ENCODE peak calls at places on chromosomes 7 and 10, in nine cellular contexts. One of them, this sample, is unnamed.

GRCh38 chr10:29908977-29909376 is 150.4 kb downstream of the JCAD start:
- DNase-seq in GM23248: no peak
- DNase-seq in HCT116: no peak
- DNase-seq in neural progenitor cell: no peak
- DNase-seq in PC-3: no peak
- DNase-seq in OCI-LY7: no peak
- DNase-seq in GM23338: no peak
- DNase-seq in hepatocyte: peak
- DNase-seq in MM.1S: no peak
- DNase-seq in this sample: no peak

GRCh38 chr10:72065439-72066025 is 22.8 kb downstream of the SPOCK2 start:
- DNase-seq in GM23248: peak
- DNase-seq in HCT116: no peak
- DNase-seq in neural progenitor cell: no peak
- DNase-seq in PC-3: no peak
- DNase-seq in OCI-LY7: no peak
- DNase-seq in GM23338: no peak
- DNase-seq in hepatocyte: no peak
- DNase-seq in MM.1S: no peak
- DNase-seq in this sample: no peak

GRCh38 chr10:49053998-49054692 is 61.2 kb downstream of the VSTM4 start:
- DNase-seq in GM23248: no peak
- DNase-seq in HCT116: no peak
- DNase-seq in neural progenitor cell: no peak
- DNase-seq in PC-3: no peak
- DNase-seq in OCI-LY7: no peak
- DNase-seq in GM23338: no peak
- DNase-seq in hepatocyte: no peak
- DNase-seq in MM.1S: no peak
- DNase-seq in this sample: no peak

GRCh38 chr7:55155351-55156117 is 136.7 kb downstream of the EGFR start:
- DNase-seq in GM23248: no peak
- DNase-seq in HCT116: no peak
- DNase-seq in neural progenitor cell: no peak
- DNase-seq in PC-3: no peak
- DNase-seq in OCI-LY7: peak
- DNase-seq in GM23338: no peak
- DNase-seq in hepatocyte: no peak
- DNase-seq in MM.1S: no peak
- DNase-seq in this sample: no peak

GRCh38 chr7:81887691-81888090 is 117.8 kb upstream of the HGF start:
- DNase-seq in GM23248: no peak
- DNase-seq in HCT116: no peak
- DNase-seq in neural progenitor cell: no peak
- DNase-seq in PC-3: no peak
- DNase-seq in OCI-LY7: no peak
- DNase-seq in GM23338: no peak
- DNase-seq in hepatocyte: no peak
- DNase-seq in MM.1S: peak
- DNase-seq in this sample: no peak

GRCh38 chr7:110595694-110596093 is 495.2 kb upstream of the LRRN3 start:
- DNase-seq in GM23248: no peak
- DNase-seq in HCT116: no peak
- DNase-seq in neural progenitor cell: peak
- DNase-seq in PC-3: no peak
- DNase-seq in OCI-LY7: no peak
- DNase-seq in GM23338: no peak
- DNase-seq in hepatocyte: no peak
- DNase-seq in MM.1S: peak
- DNase-seq in this sample: no peak

GRCh38 chr10:119006451-119007210 is 22.9 kb upstream of the NANOS1 start:
- DNase-seq in GM23248: peak
- DNase-seq in HCT116: no peak
- DNase-seq in neural progenitor cell: no peak
- DNase-seq in PC-3: peak
- DNase-seq in OCI-LY7: no peak
- DNase-seq in GM23338: no peak
- DNase-seq in hepatocyte: peak
- DNase-seq in MM.1S: no peak
- DNase-seq in this sample: peak

GRCh38 chr7:110922906-110923305 is 168.0 kb upstream of the LRRN3 start:
- DNase-seq in GM23248: peak
- DNase-seq in HCT116: no peak
- DNase-seq in neural progenitor cell: no peak
- DNase-seq in PC-3: peak
- DNase-seq in OCI-LY7: no peak
- DNase-seq in GM23338: no peak
- DNase-seq in hepatocyte: no peak
- DNase-seq in MM.1S: no peak
- DNase-seq in this sample: no peak

GRCh38 chr10:132397671-132398565 is 918 bp downstream of the PWWP2B start:
- DNase-seq in GM23248: peak
- DNase-seq in HCT116: no peak
- DNase-seq in neural progenitor cell: peak
- DNase-seq in PC-3: peak
- DNase-seq in OCI-LY7: peak
- DNase-seq in GM23338: peak
- DNase-seq in hepatocyte: peak
- DNase-seq in MM.1S: peak
- DNase-seq in this sample: peak

GRCh38 chr10:11551915-11552602 is 59.4 kb downstream of the USP6NL start:
- DNase-seq in GM23248: peak
- DNase-seq in HCT116: peak
- DNase-seq in neural progenitor cell: no peak
- DNase-seq in PC-3: peak
- DNase-seq in OCI-LY7: no peak
- DNase-seq in GM23338: no peak
- DNase-seq in hepatocyte: peak
- DNase-seq in MM.1S: no peak
- DNase-seq in this sample: no peak

GRCh38 chr7:148620749-148621372 is 30.3 kb downstream of the C7orf33 start:
- DNase-seq in GM23248: no peak
- DNase-seq in HCT116: peak
- DNase-seq in neural progenitor cell: no peak
- DNase-seq in PC-3: peak
- DNase-seq in OCI-LY7: no peak
- DNase-seq in GM23338: no peak
- DNase-seq in hepatocyte: peak
- DNase-seq in MM.1S: no peak
- DNase-seq in this sample: no peak

GRCh38 chr7:121369462-121369861 is 26.6 kb downstream of the FAM3C start:
- DNase-seq in GM23248: peak
- DNase-seq in HCT116: no peak
- DNase-seq in neural progenitor cell: no peak
- DNase-seq in PC-3: peak
- DNase-seq in OCI-LY7: no peak
- DNase-seq in GM23338: no peak
- DNase-seq in hepatocyte: peak
- DNase-seq in MM.1S: peak
- DNase-seq in this sample: no peak

GRCh38 chr10:22821501-22821900 is 106.4 kb upstream of the ARMC3 start:
- DNase-seq in GM23248: peak
- DNase-seq in HCT116: no peak
- DNase-seq in neural progenitor cell: no peak
- DNase-seq in PC-3: peak
- DNase-seq in OCI-LY7: no peak
- DNase-seq in GM23338: no peak
- DNase-seq in hepatocyte: no peak
- DNase-seq in MM.1S: no peak
- DNase-seq in this sample: no peak

GRCh38 chr7:123625254-123625653 is 23.6 kb downstream of the ASB15 start:
- DNase-seq in GM23248: no peak
- DNase-seq in HCT116: no peak
- DNase-seq in neural progenitor cell: no peak
- DNase-seq in PC-3: no peak
- DNase-seq in OCI-LY7: no peak
- DNase-seq in GM23338: no peak
- DNase-seq in hepatocyte: no peak
- DNase-seq in MM.1S: no peak
- DNase-seq in this sample: no peak

GRCh38 chr7:113142385-113143119 is 24.2 kb upstream of the SMIM30 start:
- DNase-seq in GM23248: no peak
- DNase-seq in HCT116: no peak
- DNase-seq in neural progenitor cell: no peak
- DNase-seq in PC-3: no peak
- DNase-seq in OCI-LY7: peak
- DNase-seq in GM23338: no peak
- DNase-seq in hepatocyte: no peak
- DNase-seq in MM.1S: peak
- DNase-seq in this sample: no peak

GRCh38 chr10:119342017-119342734 is 134.8 kb downstream of the GRK5 start:
- DNase-seq in GM23248: peak
- DNase-seq in HCT116: no peak
- DNase-seq in neural progenitor cell: no peak
- DNase-seq in PC-3: no peak
- DNase-seq in OCI-LY7: no peak
- DNase-seq in GM23338: no peak
- DNase-seq in hepatocyte: no peak
- DNase-seq in MM.1S: no peak
- DNase-seq in this sample: no peak

GRCh38 chr10:79189853-79190435 is 121.2 kb downstream of the ZMIZ1 start:
- DNase-seq in GM23248: peak
- DNase-seq in HCT116: no peak
- DNase-seq in neural progenitor cell: no peak
- DNase-seq in PC-3: peak
- DNase-seq in OCI-LY7: no peak
- DNase-seq in GM23338: no peak
- DNase-seq in hepatocyte: no peak
- DNase-seq in MM.1S: no peak
- DNase-seq in this sample: no peak

GRCh38 chr7:30163231-30163894 is 28.6 kb downstream of the MTURN start:
- DNase-seq in GM23248: no peak
- DNase-seq in HCT116: no peak
- DNase-seq in neural progenitor cell: no peak
- DNase-seq in PC-3: no peak
- DNase-seq in OCI-LY7: peak
- DNase-seq in GM23338: no peak
- DNase-seq in hepatocyte: no peak
- DNase-seq in MM.1S: peak
- DNase-seq in this sample: no peak

GRCh38 chr7:105682331-105683070 is 101.2 kb upstream of the EFCAB10 start:
- DNase-seq in GM23248: peak
- DNase-seq in HCT116: no peak
- DNase-seq in neural progenitor cell: no peak
- DNase-seq in PC-3: peak
- DNase-seq in OCI-LY7: no peak
- DNase-seq in GM23338: no peak
- DNase-seq in hepatocyte: no peak
- DNase-seq in MM.1S: no peak
- DNase-seq in this sample: no peak

GRCh38 chr10:119947325-119947724 is 54.8 kb downstream of the SEC23IP start:
- DNase-seq in GM23248: peak
- DNase-seq in HCT116: no peak
- DNase-seq in neural progenitor cell: no peak
- DNase-seq in PC-3: no peak
- DNase-seq in OCI-LY7: no peak
- DNase-seq in GM23338: no peak
- DNase-seq in hepatocyte: no peak
- DNase-seq in MM.1S: no peak
- DNase-seq in this sample: peak

GRCh38 chr10:124249812-124250432 is 156.5 kb upstream of the CHST15 start:
- DNase-seq in GM23248: no peak
- DNase-seq in HCT116: peak
- DNase-seq in neural progenitor cell: peak
- DNase-seq in PC-3: peak
- DNase-seq in OCI-LY7: peak
- DNase-seq in GM23338: peak
- DNase-seq in hepatocyte: no peak
- DNase-seq in MM.1S: no peak
- DNase-seq in this sample: no peak

GRCh38 chr7:130102588-130102987 is 32.3 kb downstream of the KLHDC10 start:
- DNase-seq in GM23248: no peak
- DNase-seq in HCT116: no peak
- DNase-seq in neural progenitor cell: no peak
- DNase-seq in PC-3: no peak
- DNase-seq in OCI-LY7: no peak
- DNase-seq in GM23338: no peak
- DNase-seq in hepatocyte: no peak
- DNase-seq in MM.1S: no peak
- DNase-seq in this sample: no peak

GRCh38 chr7:128672927-128673517 is 930 bp downstream of the GARIN1A start:
- DNase-seq in GM23248: peak
- DNase-seq in HCT116: peak
- DNase-seq in neural progenitor cell: peak
- DNase-seq in PC-3: no peak
- DNase-seq in OCI-LY7: peak
- DNase-seq in GM23338: peak
- DNase-seq in hepatocyte: peak
- DNase-seq in MM.1S: no peak
- DNase-seq in this sample: peak
- TF ChIP-seq EZH2phosphoT487 in GM23248: no peak
- TF ChIP-seq EZH2phosphoT487 in HCT116: no peak
- TF ChIP-seq EZH2phosphoT487 in neural progenitor cell: no peak
- TF ChIP-seq EZH2phosphoT487 in PC-3: no peak
- TF ChIP-seq EZH2phosphoT487 in OCI-LY7: no peak
- TF ChIP-seq EZH2phosphoT487 in GM23338: no peak
- TF ChIP-seq EZH2phosphoT487 in hepatocyte: no peak
- TF ChIP-seq EZH2phosphoT487 in MM.1S: no peak
- TF ChIP-seq EZH2phosphoT487 in this sample: no peak

DNA sequence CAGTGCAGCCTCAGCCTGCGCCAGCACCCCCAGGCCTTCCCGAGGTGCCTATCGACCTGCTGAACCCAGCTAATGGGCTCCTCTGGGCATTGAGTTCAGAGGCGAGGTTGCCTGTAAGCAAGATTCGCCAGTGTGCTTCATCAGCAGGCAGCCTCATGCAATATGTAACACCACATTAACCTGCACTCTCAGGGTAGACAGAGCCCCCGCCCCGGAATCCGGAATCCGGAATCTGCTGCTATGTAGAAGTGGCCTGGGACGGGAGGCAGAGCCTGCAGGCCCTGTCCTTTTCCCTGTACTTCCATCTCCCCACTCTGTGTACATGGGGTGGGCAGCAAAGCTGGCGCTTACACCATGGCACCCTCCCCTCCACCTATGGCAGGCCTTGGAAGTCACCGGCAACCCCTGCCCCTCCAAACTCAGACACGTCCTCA is 83.9 kb upstream of the RET start:
- DNase-seq in GM23248: no peak
- DNase-seq in HCT116: no peak
- DNase-seq in neural progenitor cell: no peak
- DNase-seq in PC-3: no peak
- DNase-seq in OCI-LY7: no peak
- DNase-seq in GM23338: no peak
- DNase-seq in hepatocyte: no peak
- DNase-seq in MM.1S: no peak
- DNase-seq in this sample: peak
- TF ChIP-seq EZH2phosphoT487 in GM23248: no peak
- TF ChIP-seq EZH2phosphoT487 in HCT116: no peak
- TF ChIP-seq EZH2phosphoT487 in neural progenitor cell: no peak
- TF ChIP-seq EZH2phosphoT487 in PC-3: no peak
- TF ChIP-seq EZH2phosphoT487 in OCI-LY7: no peak
- TF ChIP-seq EZH2phosphoT487 in GM23338: no peak
- TF ChIP-seq EZH2phosphoT487 in hepatocyte: no peak
- TF ChIP-seq EZH2phosphoT487 in MM.1S: no peak
- TF ChIP-seq EZH2phosphoT487 in this sample: no peak

GRCh38 chr7:100546868-100547800 is 8.1 kb downstream of the AGFG2 start:
- DNase-seq in GM23248: no peak
- DNase-seq in HCT116: no peak
- DNase-seq in neural progenitor cell: no peak
- DNase-seq in PC-3: no peak
- DNase-seq in OCI-LY7: no peak
- DNase-seq in GM23338: no peak
- DNase-seq in hepatocyte: no peak
- DNase-seq in MM.1S: no peak
- DNase-seq in this sample: no peak
- TF ChIP-seq EZH2phosphoT487 in GM23248: no peak
- TF ChIP-seq EZH2phosphoT487 in HCT116: no peak
- TF ChIP-seq EZH2phosphoT487 in neural progenitor cell: no peak
- TF ChIP-seq EZH2phosphoT487 in PC-3: no peak
- TF ChIP-seq EZH2phosphoT487 in OCI-LY7: no peak
- TF ChIP-seq EZH2phosphoT487 in GM23338: no peak
- TF ChIP-seq EZH2phosphoT487 in hepatocyte: no peak
- TF ChIP-seq EZH2phosphoT487 in MM.1S: no peak
- TF ChIP-seq EZH2phosphoT487 in this sample: no peak

GRCh38 chr10:98534046-98534445 is 87.3 kb upstream of the HPS1 start:
- DNase-seq in GM23248: peak
- DNase-seq in HCT116: no peak
- DNase-seq in neural progenitor cell: no peak
- DNase-seq in PC-3: peak
- DNase-seq in OCI-LY7: no peak
- DNase-seq in GM23338: no peak
- DNase-seq in hepatocyte: no peak
- DNase-seq in MM.1S: no peak
- DNase-seq in this sample: no peak
- TF ChIP-seq EZH2phosphoT487 in GM23248: no peak
- TF ChIP-seq EZH2phosphoT487 in HCT116: no peak
- TF ChIP-seq EZH2phosphoT487 in neural progenitor cell: no peak
- TF ChIP-seq EZH2phosphoT487 in PC-3: no peak
- TF ChIP-seq EZH2phosphoT487 in OCI-LY7: no peak
- TF ChIP-seq EZH2phosphoT487 in GM23338: no peak
- TF ChIP-seq EZH2phosphoT487 in hepatocyte: no peak
- TF ChIP-seq EZH2phosphoT487 in MM.1S: no peak
- TF ChIP-seq EZH2phosphoT487 in this sample: no peak

This sample was measured in SK-N-SH.